ENCODE peak calls at places on chromosomes 3 and 15, in ten cellular contexts. R, L, Z, P, O, V, C, H, M and K are unnamed samples.
A peak's percentile ranks its signal among the peaks of the same experiment; 100 is the strongest.

GRCh38 chr3:196207833-196208607 is 3.2 kb downstream of the ZDHHC19 start:
- DNase-seq in L (no peak), P (peak; percentile 55), R (no peak), C (no peak), V (peak; percentile 77), M (peak; percentile 99), Z (no peak), O (peak; percentile 57), H (no peak), K (peak; percentile 92)

GRCh38 chr3:48614044-48614443 is 4.6 kb upstream of the UQCRC1 start:
- DNase-seq in Z (peak; percentile 82), C (no peak), O (no peak), M (no peak), P (no peak), R (no peak), H (peak; percentile 48), V (no peak), L (no peak), K (no peak)

GRCh38 chr3:105997466-105997799 is 128.6 kb upstream of the CBLB start:
- DNase-seq in L (no peak), H (no peak), C (no peak), Z (no peak), O (no peak), M (no peak), R (no peak), P (no peak), V (no peak), K (no peak)

GRCh38 chr15:78909791-78910228 is 35.0 kb downstream of the CTSH start:
- DNase-seq in C (no peak), V (peak; percentile 81), R (no peak), H (no peak), Z (peak; percentile 45), O (peak; percentile 72), P (peak; percentile 53), M (peak; percentile 72), L (no peak), K (no peak)

GRCh38 chr3:52072020-52072419 is 15.6 kb upstream of the DUSP7 start:
- DNase-seq in L (no peak), H (no peak), Z (no peak), R (no peak), M (no peak), C (no peak), V (no peak), P (no peak), O (no peak), K (no peak)

GRCh38 chr15:83733206-83733605 is 79.3 kb downstream of the ADAMTSL3 start:
- DNase-seq in P (no peak), O (peak; percentile 22), M (no peak), Z (peak; percentile 6), L (no peak), H (no peak), V (no peak), R (no peak), C (no peak), K (no peak)

GRCh38 chr15:78873796-78874761 is 1.4 kb downstream of the MORF4L1 start:
- DNase-seq in L (no peak), H (no peak), C (no peak), M (no peak), R (no peak), O (no peak), P (no peak), Z (peak; percentile 22), V (peak; percentile 32), K (no peak)

GRCh38 chr3:124032351-124032880 is 40.5 kb upstream of the ROPN1 start:
- DNase-seq in R (no peak), C (peak; percentile 90), P (no peak), V (peak; percentile 74), Z (no peak), H (no peak), L (peak; percentile 61), O (peak; percentile 8), M (peak; percentile 73), K (no peak)

GRCh38 chr3:184562146-184562861 is 719 bp downstream of the EPHB3 start:
- DNase-seq in P (no peak), V (peak; percentile 56), L (no peak), O (no peak), H (no peak), C (no peak), M (peak; percentile 69), R (no peak), Z (no peak), K (no peak)

GRCh38 chr15:51924146-51925068 is 47.2 kb downstream of the LEO1 start:
- DNase-seq in C (no peak), H (no peak), Z (no peak), P (no peak), L (no peak), R (no peak), O (no peak), V (peak; percentile 62), M (no peak), K (no peak)

GRCh38 chr3:28575100-28575747 is 226.6 kb upstream of the AZI2 start:
- DNase-seq in H (no peak), M (peak; percentile 77), P (no peak), O (no peak), R (no peak), V (peak; percentile 74), Z (no peak), C (no peak), L (no peak), K (no peak)

GRCh38 chr3:159126261-159127020 is 324.6 kb downstream of the MFSD1 start:
- DNase-seq in V (no peak), M (no peak), Z (no peak), H (no peak), C (no peak), O (no peak), R (no peak), P (no peak), L (no peak), K (no peak)

GRCh38 chr3:71127052-71127451 is 456.5 kb downstream of the FOXP1 start:
- DNase-seq in P (no peak), L (no peak), Z (no peak), C (no peak), O (no peak), M (no peak), H (no peak), R (no peak), V (no peak), K (no peak)

GRCh38 chr3:185225080-185225479 is 28.8 kb downstream of the EHHADH start:
- DNase-seq in V (no peak), R (no peak), C (no peak), L (no peak), H (no peak), M (no peak), O (no peak), P (no peak), Z (peak; percentile 9), K (no peak)

GRCh38 chr3:140176526-140176925 is 241.5 kb downstream of the CLSTN2 start:
- DNase-seq in M (no peak), Z (no peak), R (no peak), V (no peak), L (no peak), H (no peak), P (no peak), O (no peak), C (no peak), K (no peak)

GRCh38 chr3:16927485-16927884 is 42.7 kb downstream of the PLCL2 start:
- DNase-seq in R (no peak), L (no peak), P (no peak), C (no peak), H (no peak), V (no peak), O (no peak), M (no peak), Z (no peak), K (peak; percentile 23)
- TF ChIP-seq CTCF in R (peak; percentile 17), L (no peak), P (no peak), C (no peak), H (no peak), V (peak; percentile 19), O (no peak), M (no peak), Z (no peak), K (no peak)

DNA sequence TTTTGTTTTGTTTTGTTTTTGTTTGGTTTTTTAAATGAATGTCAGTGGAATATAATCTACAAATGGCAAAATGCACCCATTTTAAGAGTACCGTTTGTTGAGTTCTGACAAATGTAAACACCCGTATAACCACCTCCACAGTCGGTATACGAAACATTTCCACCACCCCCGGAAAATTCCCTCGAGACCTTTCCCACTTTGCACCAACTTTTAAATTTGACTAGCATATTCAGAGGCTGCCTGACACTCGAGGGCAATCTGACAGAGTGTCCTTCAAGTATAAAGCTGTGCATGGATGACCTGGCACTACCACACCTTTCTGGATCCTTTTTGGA is 629 bp upstream of the ARHGEF3 start:
- DNase-seq in Z (no peak), O (no peak), C (no peak), M (no peak), R (no peak), H (no peak), P (no peak), V (no peak), L (no peak), K (no peak)
- TF ChIP-seq CTCF in Z (no peak), O (no peak), C (no peak), M (no peak), R (peak; percentile 44), H (no peak), P (peak; percentile 8), V (no peak), L (no peak), K (no peak)

GRCh38 chr3:26280517-26280916 is 342.1 kb upstream of the LRRC3B start:
- DNase-seq in C (no peak), O (no peak), M (peak; percentile 1), Z (no peak), V (no peak), P (no peak), R (no peak), L (no peak), H (no peak), K (no peak)
- TF ChIP-seq CTCF in C (no peak), O (no peak), M (no peak), Z (no peak), V (peak; percentile 38), P (no peak), R (no peak), L (peak; percentile 15), H (no peak), K (no peak)

GRCh38 chr3:155673411-155673810 is 71.5 kb downstream of the PLCH1 start:
- DNase-seq in H (no peak), O (no peak), C (no peak), P (no peak), M (no peak), L (no peak), R (no peak), Z (no peak), V (no peak), K (no peak)

GRCh38 chr3:155670320-155670719 is 74.6 kb downstream of the PLCH1 start:
- DNase-seq in H (no peak), C (no peak), O (no peak), R (no peak), M (no peak), P (no peak), V (no peak), Z (no peak), L (no peak), K (no peak)

GRCh38 chr3:155664922-155665695 is 79.8 kb downstream of the PLCH1 start:
- DNase-seq in M (no peak), C (no peak), H (peak; percentile 44), R (no peak), L (peak; percentile 87), P (no peak), V (peak; percentile 12), O (peak; percentile 31), Z (peak; percentile 69), K (no peak)

DNA sequence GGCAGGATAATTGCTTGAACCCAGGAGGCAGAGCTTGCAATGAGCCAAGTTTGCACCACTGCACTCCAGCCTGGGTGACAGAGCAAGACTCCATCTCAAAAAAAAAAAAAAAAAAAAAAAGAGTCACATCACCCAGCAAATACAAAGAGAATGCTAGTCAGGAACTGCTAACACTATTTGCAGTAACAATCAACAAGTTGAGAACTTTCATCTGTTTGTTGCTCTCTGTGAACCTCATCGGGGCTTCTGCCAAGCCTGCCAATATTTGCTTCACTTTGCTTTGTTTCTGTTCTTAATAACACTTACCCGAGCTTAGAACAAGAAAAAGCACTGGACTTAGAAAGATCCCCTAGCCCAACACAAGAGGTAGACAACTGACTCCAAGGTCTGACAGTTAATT is 76.9 kb downstream of the PLCH1 start:
- DNase-seq in Z (no peak), O (no peak), V (no peak), R (no peak), M (no peak), P (no peak), L (no peak), C (no peak), H (no peak), K (no peak)
- TF ChIP-seq CTCF in Z (no peak), O (no peak), V (no peak), R (no peak), M (no peak), P (no peak), L (no peak), C (no peak), H (no peak), K (no peak)